ENCODE peak calls at places on chromosome 11, in ten cellular contexts. One of them, this sample, is unnamed.

GRCh38 chr11:73989156-73989555 is 6.5 kb upstream of the UCP2 start:
- DNase-seq in WERI-Rb-1: no peak
- DNase-seq in hepatocyte: no peak
- DNase-seq in endothelial cell of umbilical vein: no peak
- DNase-seq in tibial nerve: no peak
- DNase-seq in RWPE1: no peak
- DNase-seq in GM23248: no peak
- DNase-seq in MM.1S: no peak
- DNase-seq in effector memory CD4-positive, alpha-beta T cell: no peak
- DNase-seq in keratinocyte: no peak
- DNase-seq in this sample: no peak

GRCh38 chr11:34825315-34825669 is 90.9 kb downstream of the APIP start:
- DNase-seq in WERI-Rb-1: no peak
- DNase-seq in hepatocyte: no peak
- DNase-seq in endothelial cell of umbilical vein: no peak
- DNase-seq in tibial nerve: no peak
- DNase-seq in RWPE1: no peak
- DNase-seq in GM23248: no peak
- DNase-seq in MM.1S: no peak
- DNase-seq in effector memory CD4-positive, alpha-beta T cell: no peak
- DNase-seq in keratinocyte: no peak
- DNase-seq in this sample: peak; percentile 57

GRCh38 chr11:35330924-35331323 is 88.4 kb downstream of the SLC1A2 start:
- DNase-seq in WERI-Rb-1: no peak
- DNase-seq in hepatocyte: no peak
- DNase-seq in endothelial cell of umbilical vein: no peak
- DNase-seq in tibial nerve: no peak
- DNase-seq in RWPE1: no peak
- DNase-seq in GM23248: no peak
- DNase-seq in MM.1S: peak; percentile 50
- DNase-seq in effector memory CD4-positive, alpha-beta T cell: peak; percentile 44
- DNase-seq in keratinocyte: no peak
- DNase-seq in this sample: no peak

GRCh38 chr11:134761361-134761760 is 349.3 kb upstream of the B3GAT1 start:
- DNase-seq in WERI-Rb-1: peak; percentile 69
- DNase-seq in hepatocyte: no peak
- DNase-seq in endothelial cell of umbilical vein: no peak
- DNase-seq in tibial nerve: no peak
- DNase-seq in RWPE1: no peak
- DNase-seq in GM23248: no peak
- DNase-seq in MM.1S: no peak
- DNase-seq in effector memory CD4-positive, alpha-beta T cell: no peak
- DNase-seq in keratinocyte: no peak
- DNase-seq in this sample: no peak

GRCh38 chr11:68946416-68947090 is 34.2 kb downstream of the MRGPRD start:
- DNase-seq in WERI-Rb-1: no peak
- DNase-seq in hepatocyte: peak; percentile 50
- DNase-seq in endothelial cell of umbilical vein: peak; percentile 53
- DNase-seq in tibial nerve: no peak
- DNase-seq in RWPE1: peak; percentile 63
- DNase-seq in GM23248: peak; percentile 93
- DNase-seq in MM.1S: no peak
- DNase-seq in effector memory CD4-positive, alpha-beta T cell: no peak
- DNase-seq in keratinocyte: no peak
- DNase-seq in this sample: no peak

GRCh38 chr11:69744435-69744834 is 30.7 kb downstream of the FGF4 start:
- DNase-seq in WERI-Rb-1: no peak
- DNase-seq in hepatocyte: peak; percentile 63
- DNase-seq in endothelial cell of umbilical vein: peak; percentile 49
- DNase-seq in tibial nerve: no peak
- DNase-seq in RWPE1: peak; percentile 13
- DNase-seq in GM23248: no peak
- DNase-seq in MM.1S: no peak
- DNase-seq in effector memory CD4-positive, alpha-beta T cell: no peak
- DNase-seq in keratinocyte: no peak
- DNase-seq in this sample: no peak

GRCh38 chr11:6926208-6927029 is at the start of gene ZNF215:
- DNase-seq in WERI-Rb-1: peak; percentile 91
- DNase-seq in hepatocyte: peak; percentile 92
- DNase-seq in endothelial cell of umbilical vein: peak; percentile 74
- DNase-seq in tibial nerve: peak; percentile 25
- DNase-seq in RWPE1: peak; percentile 67
- DNase-seq in GM23248: peak; percentile 97
- DNase-seq in MM.1S: peak; percentile 92
- DNase-seq in effector memory CD4-positive, alpha-beta T cell: no peak
- DNase-seq in keratinocyte: peak; percentile 40
- DNase-seq in this sample: no peak

GRCh38 chr11:108871152-108871551 is 206.3 kb downstream of the DDX10 start:
- DNase-seq in WERI-Rb-1: peak; percentile 39
- DNase-seq in hepatocyte: peak; percentile 33
- DNase-seq in endothelial cell of umbilical vein: peak; percentile 81
- DNase-seq in tibial nerve: no peak
- DNase-seq in RWPE1: no peak
- DNase-seq in GM23248: peak; percentile 68
- DNase-seq in MM.1S: peak; percentile 13
- DNase-seq in effector memory CD4-positive, alpha-beta T cell: no peak
- DNase-seq in keratinocyte: no peak
- DNase-seq in this sample: no peak

GRCh38 chr11:36088234-36088975 is 144.5 kb downstream of the LDLRAD3 start:
- DNase-seq in WERI-Rb-1: no peak
- DNase-seq in hepatocyte: no peak
- DNase-seq in endothelial cell of umbilical vein: peak; percentile 36
- DNase-seq in tibial nerve: no peak
- DNase-seq in RWPE1: no peak
- DNase-seq in GM23248: peak; percentile 69
- DNase-seq in MM.1S: no peak
- DNase-seq in effector memory CD4-positive, alpha-beta T cell: no peak
- DNase-seq in keratinocyte: no peak
- DNase-seq in this sample: no peak

GRCh38 chr11:86176165-86176884 is 68.2 kb upstream of the EED start:
- DNase-seq in WERI-Rb-1: no peak
- DNase-seq in hepatocyte: no peak
- DNase-seq in endothelial cell of umbilical vein: peak; percentile 36
- DNase-seq in tibial nerve: no peak
- DNase-seq in RWPE1: no peak
- DNase-seq in GM23248: peak; percentile 41
- DNase-seq in MM.1S: no peak
- DNase-seq in effector memory CD4-positive, alpha-beta T cell: no peak
- DNase-seq in keratinocyte: no peak
- DNase-seq in this sample: no peak

GRCh38 chr11:103806130-103806900 is 230.1 kb upstream of the DDI1 start:
- DNase-seq in WERI-Rb-1: no peak
- DNase-seq in hepatocyte: peak; percentile 20
- DNase-seq in endothelial cell of umbilical vein: peak; percentile 86
- DNase-seq in tibial nerve: no peak
- DNase-seq in RWPE1: no peak
- DNase-seq in GM23248: peak; percentile 83
- DNase-seq in MM.1S: no peak
- DNase-seq in effector memory CD4-positive, alpha-beta T cell: no peak
- DNase-seq in keratinocyte: no peak
- DNase-seq in this sample: peak; percentile 29

GRCh38 chr11:73236879-73237278 is 18.8 kb downstream of the P2RY2 start:
- DNase-seq in WERI-Rb-1: peak; percentile 77
- DNase-seq in hepatocyte: peak; percentile 54
- DNase-seq in endothelial cell of umbilical vein: peak; percentile 61
- DNase-seq in tibial nerve: no peak
- DNase-seq in RWPE1: peak; percentile 44
- DNase-seq in GM23248: peak; percentile 50
- DNase-seq in MM.1S: peak; percentile 44
- DNase-seq in effector memory CD4-positive, alpha-beta T cell: no peak
- DNase-seq in keratinocyte: no peak
- DNase-seq in this sample: no peak

GRCh38 chr11:46718155-46719019 is 626 bp upstream of the F2 start:
- DNase-seq in WERI-Rb-1: no peak
- DNase-seq in hepatocyte: peak; percentile 59
- DNase-seq in endothelial cell of umbilical vein: no peak
- DNase-seq in tibial nerve: no peak
- DNase-seq in RWPE1: no peak
- DNase-seq in GM23248: no peak
- DNase-seq in MM.1S: no peak
- DNase-seq in effector memory CD4-positive, alpha-beta T cell: no peak
- DNase-seq in keratinocyte: no peak
- DNase-seq in this sample: no peak

GRCh38 chr11:94131363-94132115 is 2.9 kb downstream of the PANX1 start:
- DNase-seq in WERI-Rb-1: no peak
- DNase-seq in hepatocyte: peak; percentile 39
- DNase-seq in endothelial cell of umbilical vein: peak; percentile 54
- DNase-seq in tibial nerve: no peak
- DNase-seq in RWPE1: no peak
- DNase-seq in GM23248: peak; percentile 43
- DNase-seq in MM.1S: no peak
- DNase-seq in effector memory CD4-positive, alpha-beta T cell: no peak
- DNase-seq in keratinocyte: no peak
- DNase-seq in this sample: no peak

GRCh38 chr11:62922653-62923371 is 1.6 kb upstream of the CHRM1 start:
- DNase-seq in WERI-Rb-1: no peak
- DNase-seq in hepatocyte: no peak
- DNase-seq in endothelial cell of umbilical vein: no peak
- DNase-seq in tibial nerve: no peak
- DNase-seq in RWPE1: no peak
- DNase-seq in GM23248: peak; percentile 68
- DNase-seq in MM.1S: no peak
- DNase-seq in effector memory CD4-positive, alpha-beta T cell: no peak
- DNase-seq in keratinocyte: no peak
- DNase-seq in this sample: no peak

GRCh38 chr11:65559951-65560537 is 1.9 kb upstream of the LTBP3 start:
- DNase-seq in WERI-Rb-1: no peak
- DNase-seq in hepatocyte: peak; percentile 65
- DNase-seq in endothelial cell of umbilical vein: peak; percentile 76
- DNase-seq in tibial nerve: no peak
- DNase-seq in RWPE1: peak; percentile 85
- DNase-seq in GM23248: peak; percentile 90
- DNase-seq in MM.1S: no peak
- DNase-seq in effector memory CD4-positive, alpha-beta T cell: no peak
- DNase-seq in keratinocyte: peak; percentile 94
- DNase-seq in this sample: no peak
- H3K27ac ChIP-seq in WERI-Rb-1: no peak overlapping the region
- H3K27ac ChIP-seq in hepatocyte: peak overlapping the region; percentile 98
- H3K27ac ChIP-seq in endothelial cell of umbilical vein: peak overlapping the region; percentile 78
- H3K27ac ChIP-seq in tibial nerve: peak overlapping the region; percentile 98
- H3K27ac ChIP-seq in RWPE1: peak overlapping the region; percentile 86
- H3K27ac ChIP-seq in GM23248: peak overlapping the region; percentile 89
- H3K27ac ChIP-seq in MM.1S: no peak overlapping the region
- H3K27ac ChIP-seq in effector memory CD4-positive, alpha-beta T cell: no peak overlapping the region
- H3K27ac ChIP-seq in keratinocyte: peak overlapping the region; percentile 29
- H3K27ac ChIP-seq in this sample: peak overlapping the region; percentile 87

DNA sequence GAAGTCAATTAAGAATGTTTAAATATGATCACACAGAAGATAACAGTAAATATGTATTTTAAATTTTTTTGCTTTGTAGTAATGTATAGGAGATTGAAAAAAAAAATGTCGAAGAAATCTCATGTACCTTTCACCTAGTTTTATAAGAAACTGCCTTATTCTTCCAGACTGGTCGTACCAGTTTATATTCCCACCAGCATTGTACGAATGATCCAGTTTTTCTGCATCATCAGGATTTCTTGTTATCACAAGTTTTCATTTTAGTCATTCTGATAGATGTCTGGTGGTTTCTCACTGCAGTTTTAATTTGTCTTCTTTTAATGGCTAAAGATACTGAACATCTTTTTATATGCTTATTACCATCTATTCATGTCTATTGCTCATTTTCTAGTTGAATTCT is 101.8 kb upstream of the CTSC start:
- DNase-seq in WERI-Rb-1: no peak
- DNase-seq in hepatocyte: no peak
- DNase-seq in endothelial cell of umbilical vein: no peak
- DNase-seq in tibial nerve: no peak
- DNase-seq in RWPE1: peak; percentile 21
- DNase-seq in GM23248: no peak
- DNase-seq in MM.1S: no peak
- DNase-seq in effector memory CD4-positive, alpha-beta T cell: no peak
- DNase-seq in keratinocyte: no peak
- DNase-seq in this sample: no peak
- H3K27ac ChIP-seq in WERI-Rb-1: no peak overlapping the region
- H3K27ac ChIP-seq in hepatocyte: no peak overlapping the region
- H3K27ac ChIP-seq in endothelial cell of umbilical vein: no peak overlapping the region
- H3K27ac ChIP-seq in tibial nerve: no peak overlapping the region
- H3K27ac ChIP-seq in RWPE1: no peak overlapping the region
- H3K27ac ChIP-seq in GM23248: no peak overlapping the region
- H3K27ac ChIP-seq in MM.1S: no peak overlapping the region
- H3K27ac ChIP-seq in effector memory CD4-positive, alpha-beta T cell: no peak overlapping the region
- H3K27ac ChIP-seq in keratinocyte: peak overlapping the region; percentile 55
- H3K27ac ChIP-seq in this sample: no peak overlapping the region

GRCh38 chr11:67504023-67504949 is 877 bp downstream of the PITPNM1 start:
- DNase-seq in WERI-Rb-1: no peak
- DNase-seq in hepatocyte: peak; percentile 71
- DNase-seq in endothelial cell of umbilical vein: peak; percentile 9
- DNase-seq in tibial nerve: no peak
- DNase-seq in RWPE1: no peak
- DNase-seq in GM23248: peak; percentile 67
- DNase-seq in MM.1S: no peak
- DNase-seq in effector memory CD4-positive, alpha-beta T cell: peak; percentile 34
- DNase-seq in keratinocyte: no peak
- DNase-seq in this sample: no peak
- H3K27ac ChIP-seq in WERI-Rb-1: peak overlapping the region; percentile 71
- H3K27ac ChIP-seq in hepatocyte: peak overlapping the region; percentile 98
- H3K27ac ChIP-seq in endothelial cell of umbilical vein: no peak overlapping the region
- H3K27ac ChIP-seq in tibial nerve: peak overlapping the region; percentile 99
- H3K27ac ChIP-seq in RWPE1: peak overlapping the region; percentile 100
- H3K27ac ChIP-seq in GM23248: peak overlapping the region; percentile 81
- H3K27ac ChIP-seq in MM.1S: no peak overlapping the region
- H3K27ac ChIP-seq in effector memory CD4-positive, alpha-beta T cell: peak overlapping the region; percentile 81
- H3K27ac ChIP-seq in keratinocyte: peak overlapping the region; percentile 31
- H3K27ac ChIP-seq in this sample: peak overlapping the region; percentile 98

DNA sequence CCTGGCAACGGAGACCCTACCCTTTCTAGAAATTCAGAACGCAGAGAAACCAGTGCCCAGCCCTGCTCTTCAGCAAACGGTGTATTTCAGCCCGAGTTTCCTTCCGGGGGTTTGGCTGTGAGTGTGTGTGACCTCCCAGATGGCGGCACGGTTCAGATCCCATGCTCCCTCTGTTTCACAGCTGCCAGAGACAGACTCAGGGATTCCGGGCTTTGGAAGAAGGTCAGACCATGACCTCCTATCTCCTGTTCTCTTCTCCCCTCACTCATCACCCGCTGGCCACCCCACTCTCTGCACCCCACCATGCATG is 256.3 kb upstream of the CADM1 start:
- DNase-seq in WERI-Rb-1: no peak
- DNase-seq in hepatocyte: no peak
- DNase-seq in endothelial cell of umbilical vein: no peak
- DNase-seq in tibial nerve: no peak
- DNase-seq in RWPE1: no peak
- DNase-seq in GM23248: no peak
- DNase-seq in MM.1S: no peak
- DNase-seq in effector memory CD4-positive, alpha-beta T cell: no peak
- DNase-seq in keratinocyte: no peak
- DNase-seq in this sample: no peak
- H3K27ac ChIP-seq in WERI-Rb-1: no peak overlapping the region
- H3K27ac ChIP-seq in hepatocyte: no peak overlapping the region
- H3K27ac ChIP-seq in endothelial cell of umbilical vein: no peak overlapping the region
- H3K27ac ChIP-seq in tibial nerve: peak overlapping the region; percentile 86
- H3K27ac ChIP-seq in RWPE1: no peak overlapping the region
- H3K27ac ChIP-seq in GM23248: no peak overlapping the region
- H3K27ac ChIP-seq in MM.1S: no peak overlapping the region
- H3K27ac ChIP-seq in effector memory CD4-positive, alpha-beta T cell: no peak overlapping the region
- H3K27ac ChIP-seq in keratinocyte: no peak overlapping the region
- H3K27ac ChIP-seq in this sample: no peak overlapping the region

DNA sequence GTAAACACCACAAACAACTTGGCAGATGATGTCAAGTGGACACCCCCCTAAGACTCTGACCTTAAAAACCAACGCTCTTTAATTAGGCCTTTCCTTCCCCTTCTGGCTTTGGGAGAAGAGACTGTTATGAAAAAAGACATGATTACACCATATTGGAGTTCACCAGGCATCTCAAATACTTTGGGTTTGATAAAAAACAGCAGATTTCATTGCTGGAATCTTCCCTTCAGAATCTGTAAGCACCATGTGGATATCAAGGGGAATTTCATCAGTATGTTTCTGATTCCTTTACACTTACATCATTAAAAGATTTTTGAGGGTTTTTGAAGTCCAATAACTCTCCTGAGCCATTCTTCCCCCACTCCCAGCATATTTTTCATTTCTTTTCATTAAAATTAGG is 85.6 kb downstream of the KIRREL3 start:
- DNase-seq in WERI-Rb-1: no peak
- DNase-seq in hepatocyte: no peak
- DNase-seq in endothelial cell of umbilical vein: no peak
- DNase-seq in tibial nerve: no peak
- DNase-seq in RWPE1: no peak
- DNase-seq in GM23248: peak; percentile 60
- DNase-seq in MM.1S: no peak
- DNase-seq in effector memory CD4-positive, alpha-beta T cell: no peak
- DNase-seq in keratinocyte: no peak
- DNase-seq in this sample: no peak
- H3K27ac ChIP-seq in WERI-Rb-1: no peak overlapping the region
- H3K27ac ChIP-seq in hepatocyte: no peak overlapping the region
- H3K27ac ChIP-seq in endothelial cell of umbilical vein: no peak overlapping the region
- H3K27ac ChIP-seq in tibial nerve: no peak overlapping the region
- H3K27ac ChIP-seq in RWPE1: no peak overlapping the region
- H3K27ac ChIP-seq in GM23248: peak overlapping the region; percentile 80
- H3K27ac ChIP-seq in MM.1S: no peak overlapping the region
- H3K27ac ChIP-seq in effector memory CD4-positive, alpha-beta T cell: no peak overlapping the region
- H3K27ac ChIP-seq in keratinocyte: no peak overlapping the region
- H3K27ac ChIP-seq in this sample: no peak overlapping the region

This sample was measured in epithelial cell of prostate.